ENCODE peak calls at places on chromosomes 6 and 20, in six cellular contexts. Y is HL-60, K is AG10803, I is A673, L is BE2C, E is adrenal gland. W is an unnamed sample.

GRCh38 chr20:34709836-34710567 is 5.9 kb downstream of the TP53INP2 start:
- DNase-seq in Y (peak; percentile 52), K (peak; percentile 65), I (peak; percentile 70), L (peak; percentile 91), E (peak; percentile 80), W (peak; percentile 64)

GRCh38 chr6:144185133-144185836 is 35.0 kb downstream of the STX11 start:
- DNase-seq in Y (no peak), K (peak; percentile 25), I (no peak), L (no peak), E (no peak), W (no peak)

GRCh38 chr20:57048027-57048869 is 218.2 kb downstream of the BMP7 start:
- DNase-seq in Y (peak; percentile 16), K (peak; percentile 65), I (peak; percentile 60), L (peak; percentile 44), E (peak; percentile 65), W (peak; percentile 12)

GRCh38 chr6:157434349-157435016 is 53.5 kb downstream of the ZDHHC14 start:
- DNase-seq in Y (no peak), K (peak; percentile 33), I (no peak), L (no peak), E (peak; percentile 93), W (no peak)

GRCh38 chr6:33621396-33622388 is 570 bp downstream of the ITPR3 start:
- DNase-seq in Y (no peak), K (peak; percentile 39), I (peak; percentile 40), L (no peak), E (peak; percentile 51), W (no peak)

GRCh38 chr6:43334466-43335095 is 26.0 kb upstream of the CRIP3 start:
- DNase-seq in Y (peak; percentile 27), K (peak; percentile 66), I (peak; percentile 78), L (no peak), E (peak; percentile 12), W (peak; percentile 64)

GRCh38 chr20:17833036-17833674 is 133.4 kb downstream of the BANF2 start:
- DNase-seq in Y (no peak), K (peak; percentile 29), I (no peak), L (no peak), E (no peak), W (peak; percentile 27)

GRCh38 chr6:20001286-20001685 is 164.1 kb downstream of the ID4 start:
- DNase-seq in Y (no peak), K (no peak), I (no peak), L (no peak), E (no peak), W (no peak)

GRCh38 chr6:39998126-39998525 is 63.9 kb upstream of the MOCS1 start:
- DNase-seq in Y (no peak), K (no peak), I (no peak), L (no peak), E (no peak), W (no peak)

GRCh38 chr6:168871535-168872106 is 382.0 kb downstream of the THBS2 start:
- DNase-seq in Y (no peak), K (no peak), I (no peak), L (no peak), E (no peak), W (no peak)

GRCh38 chr6:38058022-38058421 is 238.5 kb downstream of the ZFAND3 start:
- DNase-seq in Y (no peak), K (peak; percentile 12), I (peak; percentile 25), L (no peak), E (no peak), W (peak; percentile 45)

GRCh38 chr6:63565727-63566625 is 6.3 kb upstream of the LOC128125822 start:
- DNase-seq in Y (no peak), K (no peak), I (no peak), L (no peak), E (no peak), W (peak; percentile 40)

GRCh38 chr6:4039348-4039747 is 39.6 kb downstream of the FAM217A start:
- DNase-seq in Y (no peak), K (no peak), I (no peak), L (no peak), E (no peak), W (no peak)

GRCh38 chr6:146191600-146191999 is 162.7 kb downstream of the GRM1 start:
- DNase-seq in Y (no peak), K (no peak), I (no peak), L (no peak), E (no peak), W (no peak)

GRCh38 chr6:152293404-152293803 is 343.8 kb downstream of the SYNE1 start:
- DNase-seq in Y (no peak), K (no peak), I (no peak), L (peak; percentile 78), E (no peak), W (no peak)

GRCh38 chr20:20677186-20677585 is 35.3 kb downstream of the RALGAPA2 start:
- DNase-seq in Y (no peak), K (peak; percentile 55), I (no peak), L (no peak), E (no peak), W (peak; percentile 34)

GRCh38 chr6:134310817-134311216 is 7.1 kb downstream of the SGK1 start:
- DNase-seq in Y (no peak), K (no peak), I (no peak), L (no peak), E (no peak), W (no peak)

GRCh38 chr6:110534731-110535164 is 58.3 kb upstream of the SLC22A16 start:
- DNase-seq in Y (no peak), K (peak; percentile 59), I (no peak), L (peak; percentile 36), E (peak; percentile 27), W (peak; percentile 95)

GRCh38 chr20:36120241-36120640 is 34.3 kb upstream of the EPB41L1 start:
- DNase-seq in Y (no peak), K (no peak), I (no peak), L (no peak), E (no peak), W (no peak)

GRCh38 chr20:25356294-25356933 is 34.2 kb downstream of the ABHD12 start:
- DNase-seq in Y (no peak), K (no peak), I (no peak), L (peak; percentile 26), E (no peak), W (no peak)

GRCh38 chr20:38986663-38987062 is 24.5 kb downstream of the DHX35 start:
- DNase-seq in Y (no peak), K (no peak), I (no peak), L (no peak), E (no peak), W (no peak)

GRCh38 chr6:139625998-139626975 is 251.8 kb upstream of the CITED2 start:
- DNase-seq in Y (peak; percentile 93), K (peak; percentile 44), I (peak; percentile 22), L (no peak), E (no peak), W (no peak)

GRCh38 chr20:63829943-63830820 is 882 bp downstream of the ZBTB46 start:
- DNase-seq in Y (no peak), K (no peak), I (no peak), L (no peak), E (no peak), W (no peak)

GRCh38 chr20:20454367-20454766 is 86.5 kb downstream of the INSM1 start:
- DNase-seq in Y (no peak), K (no peak), I (no peak), L (no peak), E (no peak), W (no peak)

GRCh38 chr6:23524556-23524955 is 601.5 kb upstream of the NRSN1 start:
- DNase-seq in Y (no peak), K (no peak), I (no peak), L (no peak), E (no peak), W (no peak)

GRCh38 chr6:124977067-124977908 is 15.1 kb downstream of the RNF217 start:
- DNase-seq in Y (no peak), K (peak; percentile 39), I (no peak), L (no peak), E (no peak), W (peak; percentile 62)

GRCh38 chr6:143176090-143177021 is 115.7 kb downstream of the AIG1 start:
- DNase-seq in Y (no peak), K (peak; percentile 95), I (no peak), L (peak; percentile 19), E (no peak), W (peak; percentile 98)

GRCh38 chr6:63424636-63425035 is 104.9 kb upstream of the LGSN start:
- DNase-seq in Y (no peak), K (no peak), I (no peak), L (no peak), E (no peak), W (no peak)

DNA sequence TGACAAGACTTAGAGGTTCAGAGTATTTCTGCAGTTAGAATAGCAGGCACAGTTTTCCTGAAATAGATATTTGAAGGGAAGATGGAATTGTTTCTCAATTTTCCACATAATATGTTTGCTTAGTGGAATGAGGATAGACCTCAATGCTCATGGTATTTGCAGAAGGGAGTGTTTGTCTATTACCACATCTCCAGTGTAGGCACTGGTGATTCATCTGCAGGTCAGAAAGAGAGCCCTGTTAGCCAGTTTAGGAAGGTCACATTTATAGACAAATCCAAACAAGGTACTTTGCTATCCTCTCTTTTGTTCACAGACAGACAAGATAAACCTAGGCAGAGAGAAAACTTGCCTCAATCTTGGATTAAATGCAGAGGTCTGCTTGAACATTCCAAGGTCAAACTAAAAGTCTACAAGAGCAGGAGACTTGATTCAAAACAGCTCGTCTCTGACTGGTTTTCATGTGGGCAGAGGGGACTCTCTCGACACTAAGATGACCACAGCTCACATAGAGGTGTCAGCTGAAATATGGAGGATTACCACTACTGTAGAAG is 22.8 kb downstream of the ISM1 start:
- DNase-seq in Y (no peak), K (peak; percentile 9), I (no peak), L (no peak), E (no peak), W (no peak)
- TF ChIP-seq CTCF in Y (no peak), K (no peak), I (no peak), L (no peak), E (no peak), W (no peak)

GRCh38 chr6:7615611-7616383 is 25.8 kb downstream of the SNRNP48 start:
- DNase-seq in Y (peak; percentile 47), K (peak; percentile 62), I (peak; percentile 72), L (peak; percentile 50), E (peak; percentile 59), W (peak; percentile 65)
- H3K4me3 ChIP-seq in Y (no peak overlapping the region), K (peak overlapping the region; percentile 37), I (no peak overlapping the region), L (no peak overlapping the region), E (no peak overlapping the region), W (no peak overlapping the region)

GRCh38 chr6:46748940-46749503 is 2.3 kb downstream of the ANKRD66 start:
- DNase-seq in Y (no peak), K (no peak), I (no peak), L (no peak), E (no peak), W (no peak)
- TF ChIP-seq CTCF in Y (no peak), K (no peak), I (no peak), L (no peak), E (no peak), W (no peak)

DNA sequence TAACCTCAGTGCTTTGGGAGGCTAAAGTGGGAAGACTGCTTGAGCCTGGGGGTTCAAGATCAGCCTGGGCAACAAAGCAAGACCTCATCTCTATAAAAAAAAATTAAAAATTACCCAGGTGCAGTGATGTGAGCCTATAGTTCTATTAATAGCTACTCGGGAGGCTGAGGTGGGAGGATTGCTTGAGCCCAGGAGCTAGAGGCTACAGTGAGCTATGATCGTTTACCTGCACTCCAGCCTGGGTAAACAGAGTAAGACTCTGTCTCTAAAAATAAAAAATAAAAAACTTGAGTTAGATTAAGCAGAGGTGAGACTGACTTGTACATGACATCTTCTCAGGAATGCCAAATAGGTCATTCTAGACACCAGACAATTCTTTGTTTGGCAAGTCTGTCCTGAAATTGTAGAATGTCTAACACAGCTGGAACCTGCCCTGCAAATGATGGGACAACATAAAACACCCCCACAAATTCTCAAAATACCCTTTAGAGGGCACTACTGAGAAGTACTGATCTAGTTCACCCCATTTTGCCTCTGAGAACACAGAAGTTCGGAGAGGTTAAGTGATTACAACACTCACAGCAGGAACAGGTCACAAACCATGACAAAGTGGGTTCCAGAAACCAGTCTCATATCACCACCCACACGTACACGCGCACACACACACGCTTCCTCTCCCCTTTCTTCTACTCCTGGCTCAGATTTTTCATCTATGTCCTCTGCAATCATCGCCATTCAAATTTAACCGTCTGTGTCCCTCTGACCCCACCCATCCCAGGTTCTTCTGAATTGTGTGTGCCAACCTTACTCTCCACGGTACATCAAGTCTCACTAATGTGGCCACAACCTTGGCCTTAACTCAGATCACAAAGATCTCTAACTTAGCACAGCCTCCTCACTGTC is 38.3 kb downstream of the ARHGAP18 start:
- DNase-seq in Y (peak; percentile 85), K (no peak), I (peak; percentile 53), L (no peak), E (peak; percentile 56), W (no peak)
- H3K4me3 ChIP-seq in Y (no peak overlapping the region), K (no peak overlapping the region), I (no peak overlapping the region), L (no peak overlapping the region), E (no peak overlapping the region), W (no peak overlapping the region)